ENCODE peak calls at places on chromosomes 12 and 14, in eight cellular contexts. P is mesendoderm, W is endodermal cell, I is AG04450, Q is cardiac muscle cell, J is brain microvascular endothelial cell, Z is adrenal gland, X is tibial artery. V is an unnamed sample. For H3K27me3, the result is how much of the 10 kb centered on the place peaks cover.

GRCh38 chr14:49961270-49962222 is 68.7 kb downstream of the ARF6 start:
- DNase-seq in P (no peak), W (no peak), I (no peak), Q (no peak), J (no peak), Z (no peak), X (no peak), V (no peak)

GRCh38 chr14:79265366-79265765 is 945.9 kb downstream of the DIO2 start:
- DNase-seq in P (no peak), W (no peak), I (no peak), Q (no peak), J (peak), Z (no peak), X (no peak), V (no peak)

GRCh38 chr12:56724660-56724988 is 475 bp downstream of the NACA start:
- DNase-seq in P (no peak), W (no peak), I (no peak), Q (peak), J (no peak), Z (no peak), X (no peak), V (peak)

GRCh38 chr12:3313655-3314305 is 177.2 kb upstream of the PRMT8 start:
- DNase-seq in P (peak), W (peak), I (no peak), Q (peak), J (no peak), Z (peak), X (no peak), V (no peak)

GRCh38 chr12:123232472-123232806 is 502 bp downstream of the MPHOSPH9 start:
- DNase-seq in P (no peak), W (no peak), I (no peak), Q (no peak), J (peak), Z (no peak), X (peak), V (no peak)

GRCh38 chr14:66643344-66643743 is 135.4 kb downstream of the GPHN start:
- DNase-seq in P (no peak), W (no peak), I (no peak), Q (no peak), J (no peak), Z (no peak), X (no peak), V (no peak)

GRCh38 chr14:75277000-75277795 is 1.4 kb upstream of the FOS start:
- DNase-seq in P (peak), W (peak), I (no peak), Q (peak), J (peak), Z (peak), X (peak), V (peak)

GRCh38 chr12:104060791-104061190 is 3.5 kb upstream of the HCFC2 start:
- DNase-seq in P (no peak), W (no peak), I (no peak), Q (no peak), J (no peak), Z (no peak), X (no peak), V (no peak)

GRCh38 chr12:116924558-116925453 is 14.1 kb downstream of the FBXW8 start:
- DNase-seq in P (peak), W (peak), I (peak), Q (no peak), J (peak), Z (peak), X (no peak), V (no peak)

GRCh38 chr12:122515275-122515674 is 11.5 kb downstream of the RSRC2 start:
- DNase-seq in P (no peak), W (peak), I (no peak), Q (no peak), J (no peak), Z (no peak), X (no peak), V (no peak)

GRCh38 chr14:35808076-35808657 is 928 bp downstream of the RALGAPA1 start:
- DNase-seq in P (peak), W (peak), I (no peak), Q (no peak), J (no peak), Z (no peak), X (no peak), V (no peak)

DNA sequence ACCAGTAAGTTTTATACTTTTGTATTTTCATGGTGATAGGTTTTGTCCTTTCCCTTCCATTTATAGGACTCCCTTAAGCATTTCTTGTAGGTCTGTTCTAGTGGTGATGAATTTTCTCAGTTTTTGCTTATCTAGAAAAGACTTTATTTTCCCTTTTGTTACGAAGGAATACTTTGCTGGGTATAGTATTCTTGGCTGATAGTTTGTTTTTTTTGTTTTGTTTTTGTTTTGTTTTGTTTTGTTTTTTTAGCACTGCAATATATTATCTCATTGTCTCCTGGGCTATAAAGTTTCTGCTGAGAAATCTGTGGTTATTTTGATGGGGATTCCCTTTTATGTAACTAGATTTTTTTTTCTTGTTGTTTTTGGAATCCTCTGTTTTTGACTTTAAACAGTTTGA is 67.7 kb downstream of the FBXO33 start:
- DNase-seq in P (no peak), W (no peak), I (no peak), Q (no peak), J (no peak), Z (no peak), X (no peak), V (no peak)
- H3K27me3 ChIP-seq in P (under half), W (under half), I (under half), Q (under half), J (under half), Z (under half), X (under half), V (under half)

DNA sequence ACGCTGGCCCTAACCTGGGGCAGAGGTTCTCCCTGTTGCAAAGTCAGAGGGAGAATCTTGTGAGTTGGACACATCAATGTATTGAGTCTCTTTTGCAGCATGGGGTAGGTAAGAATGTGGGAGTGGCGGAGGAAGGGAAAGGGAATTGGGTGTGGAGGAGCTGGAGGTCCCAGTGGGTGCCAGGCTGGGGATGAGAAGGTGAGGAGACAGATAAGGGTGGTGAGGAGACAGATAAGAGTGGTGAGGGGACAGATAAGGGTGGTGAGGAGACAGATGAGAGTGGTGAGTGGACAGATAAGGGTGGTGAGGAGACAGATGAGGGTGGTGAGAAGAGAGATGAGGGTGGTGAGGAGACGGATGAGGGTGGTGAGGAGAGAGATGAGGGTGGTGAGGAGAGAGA is 72.9 kb upstream of the SFSWAP start:
- DNase-seq in P (peak), W (peak), I (no peak), Q (no peak), J (no peak), Z (no peak), X (no peak), V (no peak)
- H3K27me3 ChIP-seq in P (under half), W (under half), I (under half), Q (under half), J (under half), Z (under half), X (under half), V (under half)

GRCh38 chr12:24111101-24111500 is 161.6 kb upstream of the SOX5 start:
- DNase-seq in P (no peak), W (no peak), I (no peak), Q (no peak), J (no peak), Z (no peak), X (no peak), V (no peak)
- H3K27me3 ChIP-seq in P (under half), W (under half), I (under half), Q (under half), J (under half), Z (under half), X (under half), V (under half)

GRCh38 chr12:130713581-130713991 is 2.5 kb downstream of the RIMBP2 start:
- DNase-seq in P (peak), W (peak), I (no peak), Q (no peak), J (no peak), Z (peak), X (peak), V (peak)

GRCh38 chr12:130715150-130715995 is 726 bp downstream of the RIMBP2 start:
- DNase-seq in P (peak), W (peak), I (no peak), Q (peak), J (no peak), Z (no peak), X (peak), V (peak)

GRCh38 chr12:130714091-130714590 is 2.0 kb downstream of the RIMBP2 start:
- DNase-seq in P (peak), W (peak), I (no peak), Q (peak), J (no peak), Z (no peak), X (peak), V (peak)

GRCh38 chr12:130715996-130716917 is at the start of gene RIMBP2:
- DNase-seq in P (peak), W (peak), I (no peak), Q (peak), J (peak), Z (peak), X (peak), V (peak)

GRCh38 chr12:130714591-130715149 is 1.4 kb downstream of the RIMBP2 start:
- DNase-seq in P (peak), W (peak), I (no peak), Q (peak), J (no peak), Z (no peak), X (peak), V (peak)
- H3K27me3 ChIP-seq in P (under half), W (half or more), I (under half), Q (under half), J (under half), Z (under half), X (half or more), V (under half)

DNA sequence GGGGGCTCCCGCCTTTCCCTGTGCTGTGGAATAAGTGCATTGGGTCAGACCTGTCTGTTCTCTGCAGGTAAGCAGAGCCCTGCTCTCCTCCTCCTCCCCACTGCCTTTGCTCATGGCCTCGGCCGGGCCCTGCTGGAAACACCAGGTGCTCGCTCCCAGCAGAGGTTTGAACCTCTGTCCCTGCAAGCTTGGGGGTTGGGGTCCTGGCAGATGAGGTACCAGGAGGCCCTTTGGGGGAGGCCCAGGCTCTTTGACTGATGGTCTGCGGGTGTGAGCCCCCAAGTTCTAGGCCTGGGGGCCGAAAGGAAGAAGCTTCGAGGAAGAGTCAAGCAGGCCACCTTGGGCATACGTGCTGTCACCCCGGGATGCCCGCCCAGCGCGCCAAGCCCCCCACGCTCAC is 22.1 kb upstream of the CEP170B start:
- DNase-seq in P (no peak), W (no peak), I (no peak), Q (no peak), J (no peak), Z (no peak), X (no peak), V (no peak)
- H3K27me3 ChIP-seq in P (under half), W (under half), I (half or more), Q (under half), J (under half), Z (under half), X (half or more), V (under half)

GRCh38 chr12:113438523-113439300 is 16.5 kb downstream of the SDSL start:
- DNase-seq in P (no peak), W (no peak), I (no peak), Q (no peak), J (no peak), Z (no peak), X (no peak), V (no peak)

GRCh38 chr12:113440336-113440735 is 18.2 kb downstream of the SDSL start:
- DNase-seq in P (no peak), W (peak), I (no peak), Q (no peak), J (no peak), Z (no peak), X (no peak), V (no peak)

GRCh38 chr12:113440947-113441782 is 19.0 kb downstream of the SDSL start:
- DNase-seq in P (peak), W (peak), I (no peak), Q (peak), J (no peak), Z (no peak), X (no peak), V (no peak)

GRCh38 chr12:113439301-113439597 is 17.1 kb downstream of the SDSL start:
- DNase-seq in P (no peak), W (no peak), I (no peak), Q (no peak), J (no peak), Z (no peak), X (no peak), V (no peak)

GRCh38 chr12:113439606-113440030 is 17.4 kb downstream of the SDSL start:
- DNase-seq in P (peak), W (peak), I (no peak), Q (peak), J (peak), Z (peak), X (no peak), V (peak)
- H3K27me3 ChIP-seq in P (under half), W (half or more), I (under half), Q (half or more), J (under half), Z (under half), X (under half), V (under half)

DNA sequence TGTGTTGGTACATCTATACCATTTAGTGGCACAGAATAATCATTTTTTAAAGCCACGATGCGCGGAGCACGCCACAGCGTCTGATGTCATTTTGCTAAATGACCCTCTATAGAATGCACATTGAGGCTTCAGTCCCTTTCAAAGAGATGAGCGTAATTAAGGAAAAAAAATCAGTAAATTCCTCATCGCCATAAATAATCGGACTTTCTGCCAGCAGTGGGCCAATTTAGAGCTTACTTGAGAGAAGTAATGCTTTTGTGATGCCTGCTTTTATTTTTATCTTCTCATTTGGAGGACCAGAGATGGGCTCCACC is 4.0 kb downstream of the ASCL1 start:
- DNase-seq in P (no peak), W (no peak), I (no peak), Q (no peak), J (no peak), Z (no peak), X (no peak), V (no peak)
- H3K27me3 ChIP-seq in P (half or more), W (half or more), I (under half), Q (half or more), J (half or more), Z (half or more), X (half or more), V (under half)

GRCh38 chr12:132217371-132217770 is 73.1 kb downstream of the NOC4L start:
- DNase-seq in P (no peak), W (no peak), I (no peak), Q (no peak), J (no peak), Z (no peak), X (no peak), V (no peak)

GRCh38 chr12:132215644-132215989 is 71.4 kb downstream of the NOC4L start:
- DNase-seq in P (no peak), W (no peak), I (no peak), Q (no peak), J (no peak), Z (no peak), X (no peak), V (no peak)

GRCh38 chr12:132214906-132215643 is 70.8 kb downstream of the NOC4L start:
- DNase-seq in P (no peak), W (peak), I (no peak), Q (no peak), J (no peak), Z (no peak), X (no peak), V (no peak)

GRCh38 chr12:132217800-132218518 is 73.7 kb downstream of the NOC4L start:
- DNase-seq in P (no peak), W (no peak), I (no peak), Q (no peak), J (no peak), Z (no peak), X (no peak), V (no peak)

GRCh38 chr12:132216354-132216987 is 72.2 kb downstream of the NOC4L start:
- DNase-seq in P (no peak), W (no peak), I (no peak), Q (no peak), J (no peak), Z (no peak), X (no peak), V (no peak)
- H3K27me3 ChIP-seq in P (under half), W (under half), I (under half), Q (under half), J (under half), Z (under half), X (under half), V (under half)

V was measured in ovary.